ENCODE peak calls at places on chromosomes 6 and 20, in eight cellular contexts. V is IMR-90, X is stomach, Y is A549, I is breast epithelium, W is suprapubic skin, P is transverse colon, S is adrenal gland. U is an unnamed sample.

GRCh38 chr20:17816804-17817590 is 117.2 kb downstream of the BANF2 start:
- DNase-seq in P (no peak), Y (no peak), X (no peak), V (no peak), W (no peak), S (no peak), I (no peak), U (no peak)

GRCh38 chr6:41967312-41968287 is 26.0 kb upstream of the CCND3 start:
- DNase-seq in V (peak), W (no peak), I (no peak), X (no peak), S (no peak), P (no peak), Y (peak), U (no peak)

GRCh38 chr6:27651371-27651732 is 178.4 kb upstream of the ZNF184 start:
- DNase-seq in X (no peak), W (no peak), V (no peak), Y (no peak), S (no peak), I (no peak), P (no peak), U (no peak)

GRCh38 chr20:300345-300744 is 3.0 kb downstream of the ZCCHC3 start:
- DNase-seq in V (no peak), X (no peak), P (no peak), I (no peak), W (no peak), S (no peak), Y (no peak), U (no peak)

GRCh38 chr6:89689732-89690131 is 51.2 kb upstream of the LYRM2 start:
- DNase-seq in W (no peak), P (no peak), S (peak), X (no peak), Y (no peak), I (no peak), V (no peak), U (no peak)

GRCh38 chr6:159094444-159095252 is 49.9 kb upstream of the TAGAP start:
- DNase-seq in W (no peak), X (no peak), Y (no peak), S (no peak), V (no peak), P (peak), I (no peak), U (no peak)

GRCh38 chr6:74277749-74278148 is 581.7 kb downstream of the CD109 start:
- DNase-seq in P (no peak), I (peak), W (no peak), Y (no peak), X (no peak), S (no peak), V (peak), U (no peak)

GRCh38 chr6:163958646-163959045 is 544.1 kb downstream of the QKI start:
- DNase-seq in P (no peak), X (no peak), V (peak), Y (no peak), S (no peak), W (no peak), I (no peak), U (no peak)

GRCh38 chr6:37625591-37626374 is 71.9 kb downstream of the MDGA1 start:
- DNase-seq in P (no peak), W (no peak), I (no peak), V (no peak), Y (no peak), X (no peak), S (no peak), U (no peak)

GRCh38 chr6:159540152-159540551 is 152.9 kb downstream of the SOD2 start:
- DNase-seq in X (no peak), V (no peak), S (no peak), W (no peak), P (no peak), I (no peak), Y (no peak), U (no peak)

GRCh38 chr20:48326868-48327267 is 500.9 kb downstream of the PREX1 start:
- DNase-seq in W (peak), X (no peak), Y (no peak), V (no peak), P (no peak), I (peak), S (peak), U (no peak)

GRCh38 chr6:81562169-81562568 is 190.3 kb downstream of the TENT5A start:
- DNase-seq in X (no peak), I (no peak), Y (peak), P (peak), S (no peak), V (peak), W (no peak), U (no peak)

GRCh38 chr6:125300992-125301434 is 754 bp downstream of the HDDC2 start:
- DNase-seq in I (no peak), X (no peak), V (peak), S (peak), W (no peak), P (no peak), Y (no peak), U (no peak)

GRCh38 chr6:747006-747405 is 54.1 kb upstream of the EXOC2 start:
- DNase-seq in I (no peak), P (no peak), V (no peak), Y (no peak), X (no peak), S (no peak), W (no peak), U (no peak)

GRCh38 chr20:15063077-15063476 is 725.7 kb upstream of the FLRT3 start:
- DNase-seq in S (no peak), P (no peak), X (no peak), W (no peak), I (no peak), V (no peak), Y (no peak), U (no peak)

GRCh38 chr20:38272961-38273360 is 12.4 kb upstream of the KIAA1755 start:
- DNase-seq in S (peak), Y (no peak), V (peak), P (no peak), X (no peak), I (no peak), W (no peak), U (no peak)

GRCh38 chr20:44772636-44773035 is 27.0 kb downstream of the KCNK15 start:
- DNase-seq in Y (no peak), W (no peak), I (no peak), X (no peak), S (no peak), V (no peak), P (no peak), U (no peak)

GRCh38 chr20:53984354-53984753 is 86.0 kb downstream of the BCAS1 start:
- DNase-seq in Y (no peak), I (no peak), W (peak), X (no peak), S (peak), P (no peak), V (no peak), U (peak)

GRCh38 chr6:125157725-125158124 is 4.2 kb downstream of the TPD52L1 start:
- DNase-seq in X (no peak), P (no peak), S (no peak), V (no peak), Y (no peak), I (no peak), W (no peak), U (no peak)

GRCh38 chr6:71621918-71622519 is 264.3 kb upstream of the RIMS1 start:
- DNase-seq in P (no peak), Y (no peak), I (no peak), W (no peak), V (peak), S (no peak), X (no peak), U (no peak)

GRCh38 chr6:13776602-13777001 is 37.8 kb downstream of the MCUR1 start:
- DNase-seq in Y (no peak), S (peak), W (no peak), P (no peak), X (peak), V (no peak), I (no peak), U (no peak)

GRCh38 chr20:46035713-46036112 is 6.7 kb downstream of the SLC12A5 start:
- DNase-seq in W (no peak), V (no peak), X (no peak), Y (no peak), I (no peak), S (no peak), P (no peak), U (no peak)

GRCh38 chr20:21240394-21240793 is 62.7 kb upstream of the XRN2 start:
- DNase-seq in I (no peak), W (no peak), X (no peak), S (no peak), P (no peak), V (no peak), Y (no peak), U (no peak)

GRCh38 chr6:16243055-16243454 is 4.7 kb downstream of the GMPR start:
- DNase-seq in S (no peak), W (no peak), Y (no peak), I (peak), V (peak), X (peak), P (no peak), U (no peak)

GRCh38 chr20:41513829-41514228 is 104.3 kb downstream of the CHD6 start:
- DNase-seq in X (no peak), S (no peak), I (no peak), W (no peak), Y (no peak), P (no peak), V (no peak), U (no peak)

GRCh38 chr20:8361008-8361652 is 229.1 kb downstream of the PLCB1 start:
- DNase-seq in W (no peak), Y (no peak), V (peak), P (no peak), I (no peak), X (no peak), S (peak), U (no peak)

GRCh38 chr20:43431120-43431519 is 26.6 kb upstream of the SRSF6 start:
- DNase-seq in X (no peak), Y (no peak), W (no peak), P (no peak), S (no peak), V (no peak), I (no peak), U (no peak)

GRCh38 chr20:1364106-1364505 is 28.7 kb downstream of the FKBP1A start:
- DNase-seq in X (no peak), W (no peak), S (no peak), I (no peak), Y (no peak), V (no peak), P (no peak), U (no peak)

GRCh38 chr6:86793649-86794048 is 143.7 kb upstream of the HTR1E start:
- DNase-seq in Y (no peak), S (no peak), W (no peak), X (no peak), V (no peak), I (no peak), P (no peak), U (no peak)

GRCh38 chr6:106360989-106361430 is 493 bp downstream of the CRYBG1 start:
- DNase-seq in X (no peak), Y (no peak), S (no peak), I (peak), P (peak), W (peak), V (no peak), U (peak)

GRCh38 chr20:41145821-41146620 is 8.7 kb downstream of the PLCG1 start:
- DNase-seq in V (no peak), S (peak), W (no peak), I (no peak), Y (no peak), P (no peak), X (peak), U (no peak)

GRCh38 chr6:6866656-6867390 is 240.9 kb upstream of the RREB1 start:
- DNase-seq in P (no peak), I (no peak), W (no peak), Y (no peak), X (no peak), V (no peak), S (no peak), U (peak)

GRCh38 chr6:6861995-6862394 is 245.8 kb upstream of the RREB1 start:
- DNase-seq in S (no peak), Y (no peak), V (no peak), W (no peak), X (no peak), I (no peak), P (no peak), U (no peak)

GRCh38 chr6:6863957-6864639 is 243.7 kb upstream of the RREB1 start:
- DNase-seq in S (no peak), W (no peak), V (no peak), Y (no peak), P (peak), I (no peak), X (no peak), U (no peak)

GRCh38 chr6:6869084-6869483 is 238.7 kb upstream of the RREB1 start:
- DNase-seq in P (no peak), Y (no peak), X (no peak), S (no peak), V (no peak), I (no peak), W (no peak), U (no peak)

GRCh38 chr6:6865601-6866000 is 242.2 kb upstream of the RREB1 start:
- DNase-seq in V (no peak), X (no peak), I (no peak), Y (no peak), P (no peak), W (no peak), S (no peak), U (peak)
- TF ChIP-seq POLR2A in V (no peak), X (no peak), I (no peak), Y (no peak), P (no peak), W (no peak), S (no peak), U (no peak)

GRCh38 chr6:152941746-152942145 is 41.1 kb downstream of the FBXO5 start:
- DNase-seq in Y (no peak), X (no peak), I (no peak), V (no peak), P (no peak), W (no peak), S (no peak), U (no peak)
- TF ChIP-seq POLR2A in Y (no peak), X (no peak), I (no peak), V (no peak), P (no peak), W (no peak), S (no peak), U (no peak)

DNA sequence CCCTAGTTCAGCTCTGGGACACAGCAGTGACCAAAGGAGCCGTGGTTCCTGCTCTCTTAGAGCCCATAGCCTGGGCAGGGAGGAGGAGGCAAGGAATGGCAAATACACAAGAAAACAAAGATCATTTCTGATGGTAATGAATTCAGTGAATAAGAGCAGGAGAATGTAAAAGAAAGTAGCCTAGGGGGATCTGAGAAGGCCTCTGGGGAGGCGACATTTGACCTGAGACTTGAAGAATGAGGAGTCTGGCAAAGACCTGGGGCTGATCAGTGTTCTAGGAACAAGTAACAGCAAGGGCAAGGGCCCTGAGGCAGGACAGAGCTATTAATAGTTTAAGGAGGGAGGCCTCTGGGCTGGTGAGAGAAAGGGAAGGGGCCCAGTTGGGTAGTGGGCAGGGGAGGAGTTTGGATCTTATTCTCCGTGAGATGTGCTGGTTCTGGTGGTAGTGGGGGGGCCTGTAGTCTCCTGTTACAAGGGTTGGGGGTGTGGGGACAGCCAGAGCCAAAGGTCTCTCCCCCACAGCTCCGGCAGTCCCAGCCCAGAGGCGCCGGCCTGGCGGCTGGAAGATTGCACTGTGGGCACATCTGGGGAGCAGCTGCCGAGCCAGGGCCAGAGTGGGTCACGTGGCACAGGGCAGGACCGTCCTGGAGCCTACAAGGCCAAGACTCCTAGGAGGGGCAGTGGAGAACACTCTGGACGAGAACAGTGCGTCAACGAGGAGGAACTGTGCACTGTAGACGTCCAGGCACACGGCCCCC is 9.3 kb upstream of the ID1 start:
- DNase-seq in V (peak), Y (peak), P (peak), I (no peak), X (peak), W (peak), S (peak), U (peak)
- TF ChIP-seq POLR2A in V (peak), Y (peak), P (peak), I (no peak), X (no peak), W (no peak), S (peak), U (no peak)

GRCh38 chr20:62501801-62502495 is 26.2 kb upstream of the GATA5 start:
- DNase-seq in I (no peak), W (no peak), Y (no peak), S (no peak), X (no peak), V (peak), P (no peak), U (no peak)
- TF ChIP-seq POLR2A in I (no peak), W (no peak), Y (no peak), S (no peak), X (no peak), V (no peak), P (no peak), U (no peak)

GRCh38 chr20:35663813-35664543 is 722 bp downstream of the CPNE1 start:
- DNase-seq in P (peak), X (peak), S (peak), W (peak), I (peak), Y (peak), V (peak), U (peak)
- TF ChIP-seq POLR2A in P (no peak), X (no peak), S (no peak), W (no peak), I (no peak), Y (peak), V (no peak), U (no peak)

DNA sequence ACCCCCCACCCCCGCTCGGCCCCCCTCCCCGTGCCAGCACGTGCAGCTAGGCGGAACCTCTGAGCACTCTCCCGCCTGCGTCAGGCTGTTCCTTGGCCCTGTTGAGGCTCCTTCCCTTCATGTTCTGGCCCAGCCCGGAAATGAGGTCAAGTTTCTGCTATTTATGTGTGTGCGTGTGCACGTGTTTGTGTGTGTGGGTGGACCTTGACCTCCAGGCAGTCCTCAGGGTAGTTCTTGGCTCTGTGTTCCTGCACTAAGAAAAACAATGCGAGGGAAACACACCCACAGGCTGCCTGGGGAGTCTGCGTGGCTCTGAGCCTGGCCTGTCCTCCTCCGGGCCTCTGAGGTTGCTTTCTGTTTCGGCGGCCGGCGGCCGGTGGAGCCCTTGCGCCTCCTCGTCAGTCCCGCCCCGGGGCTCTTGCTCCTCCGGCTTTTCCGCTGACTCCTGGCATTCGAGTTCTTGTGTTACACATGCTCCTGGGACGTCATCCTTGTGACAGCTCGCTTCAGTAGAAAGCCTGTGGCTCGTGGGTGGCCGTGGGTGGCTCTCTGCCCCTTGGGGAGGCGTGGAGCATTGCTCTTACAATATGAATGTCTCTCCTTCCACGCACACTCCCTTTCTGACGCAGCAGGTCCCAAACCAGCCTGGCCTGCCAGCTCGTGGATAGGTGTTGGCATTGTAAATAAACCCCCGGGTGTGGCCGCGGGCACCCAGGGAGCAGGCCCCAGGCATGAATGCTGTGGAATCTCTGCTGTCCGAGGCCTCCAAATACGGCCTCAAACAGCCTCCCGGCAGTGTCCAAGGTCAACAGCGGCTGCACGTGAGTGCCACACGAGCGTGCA is 10.0 kb downstream of the SLCO4A1 start:
- DNase-seq in W (peak), I (peak), S (peak), V (peak), Y (peak), P (peak), X (peak), U (peak)
- TF ChIP-seq POLR2A in W (no peak), I (peak), S (peak), V (peak), Y (no peak), P (peak), X (peak), U (no peak)

GRCh38 chr6:7732219-7732618 is 6.3 kb downstream of the BMP6 start:
- DNase-seq in Y (no peak), S (no peak), I (no peak), V (no peak), W (no peak), P (no peak), X (no peak), U (no peak)
- TF ChIP-seq POLR2A in Y (no peak), S (no peak), I (no peak), V (no peak), W (no peak), P (no peak), X (no peak), U (no peak)

GRCh38 chr20:56328861-56329260 is 29.9 kb upstream of the FAM210B start:
- DNase-seq in Y (no peak), W (no peak), V (peak), P (no peak), X (no peak), I (no peak), S (peak), U (no peak)
- TF ChIP-seq POLR2A in Y (no peak), W (no peak), V (no peak), P (no peak), X (no peak), I (no peak), S (no peak), U (no peak)